ENCODE peak calls at places on chromosomes 11 and 22, in six cellular contexts. N is hippocampal formation; L is stimulated activated CD8-positive, alpha-beta memory T cell treated with anti-CD3 and anti-CD28 coated beads, Interleukin-4, amount 100 ng/mL, for 24 hours; K is globus pallidus; D is progenitor cell of endocrine pancreas; Y is posterior vena cava. V is an unnamed sample.

GRCh38 chr11:60372767-60373166 is 5.6 kb upstream of the MS4A7 start:
- DNase-seq in N (no peak), L (no peak), K (no peak), D (no peak), Y (no peak), V (no peak)

GRCh38 chr11:36817336-36817965 is 219.4 kb upstream of the RAG2 start:
- DNase-seq in N (no peak), L (no peak), K (no peak), D (no peak), Y (no peak), V (peak; percentile 18)

GRCh38 chr11:135006800-135007199 is 594.8 kb upstream of the B3GAT1 start:
- DNase-seq in N (peak; percentile 61), L (no peak), K (peak; percentile 90), D (no peak), Y (no peak), V (no peak)

GRCh38 chr11:112216591-112217105 is 9.6 kb upstream of the PTS start:
- DNase-seq in N (no peak), L (no peak), K (no peak), D (no peak), Y (no peak), V (no peak)

GRCh38 chr11:6735306-6735705 is 36.5 kb downstream of the OR2AG2 start:
- DNase-seq in N (no peak), L (no peak), K (no peak), D (no peak), Y (no peak), V (peak; percentile 65)

GRCh38 chr11:126029805-126030204 is 32.9 kb downstream of the CDON start:
- DNase-seq in N (no peak), L (no peak), K (no peak), D (no peak), Y (no peak), V (no peak)

GRCh38 chr11:67178878-67179277 is 59.8 kb downstream of the KDM2A start:
- DNase-seq in N (no peak), L (no peak), K (no peak), D (no peak), Y (no peak), V (no peak)

GRCh38 chr22:19767427-19768380 is 7.1 kb downstream of the TBX1 start:
- DNase-seq in N (no peak), L (no peak), K (no peak), D (no peak), Y (peak; percentile 91), V (no peak)

GRCh38 chr11:68160100-68160695 is 39.0 kb upstream of the CHKA start:
- DNase-seq in N (no peak), L (no peak), K (no peak), D (no peak), Y (no peak), V (no peak)

GRCh38 chr11:35617687-35618496 is at the start of gene FJX1:
- DNase-seq in N (peak; percentile 56), L (no peak), K (peak; percentile 55), D (peak; percentile 48), Y (peak; percentile 89), V (peak; percentile 86)